ENCODE peak calls at places on chromosomes 7 and 10, in ten cellular contexts. P is A549, J is mucosa of descending colon, L is fibroblast of lung, Q is tibial artery, B is uterus, R is colonic mucosa, C is prostate gland, V is MM.1S, U is ascending aorta. E is an unnamed sample. For H3K4me1, the result is how much of the 10 kb centered on the place peaks cover.

GRCh38 chr10:127492607-127493250 is 56.4 kb upstream of the NPS start:
- DNase-seq in C (no peak), L (no peak), V (no peak), Q (no peak), P (peak), J (no peak), B (no peak), R (no peak), U (no peak), E (no peak)

GRCh38 chr7:33886100-33886623 is 19.2 kb upstream of the BMPER start:
- DNase-seq in L (no peak), B (no peak), J (no peak), V (no peak), P (peak), R (no peak), Q (no peak), U (no peak), C (no peak), E (no peak)

GRCh38 chr10:118694848-118695247 is 59.9 kb downstream of the CACUL1 start:
- DNase-seq in C (no peak), V (no peak), R (no peak), P (no peak), L (peak), B (no peak), J (no peak), Q (no peak), U (no peak), E (no peak)

GRCh38 chr10:74322141-74322540 is 171.1 kb downstream of the ADK start:
- DNase-seq in Q (no peak), R (no peak), P (no peak), C (no peak), B (no peak), V (no peak), L (no peak), U (no peak), J (no peak), E (no peak)

GRCh38 chr7:94577357-94577756 is 67.7 kb downstream of the CASD1 start:
- DNase-seq in V (no peak), P (no peak), J (no peak), C (no peak), L (no peak), B (no peak), Q (no peak), U (no peak), R (no peak), E (no peak)

GRCh38 chr7:8284606-8285005 is 22.6 kb upstream of the ICA1 start:
- DNase-seq in R (peak), P (no peak), L (no peak), Q (no peak), B (no peak), C (peak), J (no peak), V (no peak), U (no peak), E (no peak)

GRCh38 chr10:86815035-86815617 is 58.7 kb downstream of the BMPR1A start:
- DNase-seq in J (no peak), R (no peak), C (no peak), B (no peak), Q (no peak), V (no peak), P (no peak), L (peak), U (no peak), E (no peak)

GRCh38 chr10:11810313-11810766 is 12.8 kb upstream of the PROSER2 start:
- DNase-seq in U (no peak), J (no peak), P (no peak), V (no peak), C (no peak), L (peak), B (no peak), Q (no peak), R (no peak), E (no peak)

GRCh38 chr10:21517134-21517982 is 8.1 kb downstream of the SKIDA1 start:
- DNase-seq in V (peak), C (peak), Q (peak), U (no peak), P (peak), J (peak), R (no peak), L (peak), B (peak), E (no peak)

GRCh38 chr7:92831716-92832622 is 4.4 kb downstream of the CDK6 start:
- DNase-seq in P (no peak), U (no peak), C (no peak), V (peak), R (peak), Q (no peak), L (peak), J (no peak), B (no peak), E (no peak)

GRCh38 chr10:14748471-14748870 is 26.2 kb downstream of the FAM107B start:
- DNase-seq in B (no peak), J (no peak), L (no peak), R (peak), V (no peak), C (no peak), P (no peak), Q (peak), U (no peak), E (no peak)

GRCh38 chr7:95690367-95690947 is 81.9 kb upstream of the DYNC1I1 start:
- DNase-seq in Q (no peak), B (no peak), J (no peak), U (no peak), P (peak), V (peak), R (peak), C (no peak), L (peak), E (no peak)

GRCh38 chr7:2956526-2957368 is 86.9 kb downstream of the CARD11 start:
- DNase-seq in V (no peak), Q (no peak), C (peak), J (no peak), B (no peak), U (no peak), R (no peak), L (peak), P (peak), E (no peak)

GRCh38 chr7:155885162-155886160 is 73.2 kb upstream of the SHH start:
- DNase-seq in C (no peak), U (no peak), Q (no peak), B (no peak), P (peak), R (no peak), L (peak), V (no peak), J (no peak), E (no peak)

GRCh38 chr7:371119-371778 is 81.3 kb downstream of the FOXL3 start:
- DNase-seq in R (peak), U (no peak), V (no peak), J (peak), B (peak), Q (peak), P (peak), L (no peak), C (no peak), E (no peak)

GRCh38 chr10:104735469-104735868 is 94.4 kb downstream of the SORCS3 start:
- DNase-seq in J (no peak), U (no peak), L (no peak), C (no peak), Q (no peak), V (no peak), R (no peak), P (no peak), B (no peak), E (no peak)

GRCh38 chr7:108311446-108312168 is 144.6 kb downstream of the NRCAM start:
- DNase-seq in V (no peak), U (no peak), Q (no peak), L (peak), P (no peak), R (no peak), B (no peak), J (no peak), C (no peak), E (no peak)

GRCh38 chr10:33314788-33315561 is 19.5 kb downstream of the NRP1 start:
- DNase-seq in B (no peak), P (no peak), V (no peak), R (no peak), C (peak), U (no peak), L (peak), J (no peak), Q (no peak), E (no peak)

GRCh38 chr7:139896831-139897230 is 67.8 kb downstream of the TBXAS1 start:
- DNase-seq in P (no peak), V (no peak), U (no peak), C (no peak), J (no peak), R (no peak), B (no peak), Q (no peak), L (no peak), E (no peak)

GRCh38 chr7:2040201-2040892 is 192.4 kb downstream of the MAD1L1 start:
- DNase-seq in L (no peak), R (no peak), J (peak), P (no peak), C (no peak), Q (peak), B (no peak), V (no peak), U (no peak), E (no peak)

GRCh38 chr10:89165923-89166322 is 41.2 kb downstream of the CH25H start:
- DNase-seq in U (no peak), Q (no peak), P (no peak), B (no peak), L (peak), V (no peak), C (no peak), J (no peak), R (no peak), E (no peak)

GRCh38 chr7:13850185-13850752 is 139.2 kb downstream of the ETV1 start:
- DNase-seq in U (no peak), J (no peak), R (peak), V (peak), P (no peak), Q (no peak), C (no peak), B (no peak), L (peak), E (no peak)

GRCh38 chr10:101749511-101750016 is 26.4 kb downstream of the FGF8 start:
- DNase-seq in Q (no peak), C (no peak), R (no peak), P (no peak), L (no peak), V (no peak), J (no peak), B (no peak), U (no peak), E (no peak)

GRCh38 chr7:85185355-85186082 is 1.3 kb downstream of the SEMA3D start:
- DNase-seq in U (peak), C (peak), P (peak), R (peak), V (no peak), Q (peak), J (peak), B (no peak), L (peak), E (peak)

GRCh38 chr7:16702433-16702832 is 51.1 kb upstream of the TSPAN13 start:
- DNase-seq in C (no peak), V (no peak), B (no peak), U (no peak), R (no peak), J (no peak), L (no peak), Q (no peak), P (no peak), E (no peak)

GRCh38 chr10:61904711-61905445 is 3.4 kb downstream of the ARID5B start:
- DNase-seq in P (peak), L (peak), V (peak), J (no peak), U (no peak), Q (no peak), C (no peak), R (peak), B (peak), E (no peak)

GRCh38 chr7:106348231-106348630 is 63.4 kb upstream of the NAMPT start:
- DNase-seq in J (no peak), V (no peak), U (no peak), R (no peak), L (no peak), P (no peak), Q (no peak), C (no peak), B (no peak), E (no peak)

GRCh38 chr10:28393956-28394568 is 91.2 kb upstream of the MPP7 start:
- DNase-seq in Q (peak), U (no peak), L (peak), B (peak), R (peak), J (no peak), P (peak), V (peak), C (peak), E (peak)

GRCh38 chr10:49761789-49762565 is at the start of gene OGDHL:
- DNase-seq in B (no peak), Q (peak), C (peak), P (no peak), J (no peak), V (peak), U (no peak), R (peak), L (peak), E (no peak)

GRCh38 chr7:137878333-137878961 is 31.7 kb upstream of the DGKI start:
- DNase-seq in L (peak), C (no peak), Q (peak), R (peak), B (peak), P (no peak), U (no peak), J (peak), V (no peak), E (no peak)
- H3K4me1 ChIP-seq in L (under half), C (under half), Q (half or more), R (under half), B (under half), P (under half), U (half or more), J (under half), V (under half), E (half or more)

GRCh38 chr10:124738441-124738840 is 5.7 kb downstream of the FAM53B start:
- DNase-seq in L (no peak), C (no peak), J (no peak), B (peak), Q (no peak), V (no peak), U (no peak), P (no peak), R (peak), E (no peak)
- H3K4me1 ChIP-seq in L (under half), C (under half), J (half or more), B (under half), Q (half or more), V (under half), U (half or more), P (under half), R (half or more), E (half or more)

DNA sequence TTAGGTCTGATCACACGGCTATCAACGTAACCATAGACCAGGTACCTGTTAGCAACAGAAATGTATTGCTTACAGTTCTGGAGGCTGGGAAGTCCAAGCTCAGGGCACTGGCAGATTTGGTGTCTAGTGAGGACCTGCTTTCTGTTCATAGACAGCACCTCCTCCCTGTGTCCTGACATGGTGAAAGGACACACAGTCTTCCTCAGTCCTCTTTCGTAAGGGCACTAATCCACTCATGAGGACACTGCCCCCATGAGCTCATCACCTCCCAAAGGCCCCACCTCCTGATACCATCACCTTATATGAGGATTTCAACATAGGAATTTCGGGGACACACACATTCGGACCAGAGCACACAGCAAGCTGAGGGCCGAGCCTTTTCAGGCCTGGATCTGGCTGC is 71.4 kb upstream of the BTBD16 start:
- DNase-seq in V (no peak), P (no peak), J (no peak), U (no peak), Q (no peak), B (no peak), C (no peak), R (no peak), L (no peak), E (no peak)
- H3K4me1 ChIP-seq in V (under half), P (under half), J (under half), U (under half), Q (under half), B (under half), C (under half), R (under half), L (under half), E (under half)

GRCh38 chr10:22629843-22630228 is 84.5 kb downstream of the PIP4K2A start:
- DNase-seq in V (peak), L (no peak), C (no peak), B (no peak), J (no peak), R (no peak), Q (no peak), P (no peak), U (no peak), E (no peak)
- H3K4me1 ChIP-seq in V (under half), L (under half), C (under half), B (under half), J (under half), R (under half), Q (half or more), P (under half), U (under half), E (under half)

GRCh38 chr10:556971-557370 is 132.5 kb downstream of the DIP2C start:
- DNase-seq in V (no peak), C (no peak), B (no peak), P (no peak), Q (no peak), R (no peak), L (no peak), U (no peak), J (no peak), E (no peak)
- H3K4me1 ChIP-seq in V (under half), C (under half), B (under half), P (under half), Q (under half), R (under half), L (under half), U (under half), J (under half), E (under half)

DNA sequence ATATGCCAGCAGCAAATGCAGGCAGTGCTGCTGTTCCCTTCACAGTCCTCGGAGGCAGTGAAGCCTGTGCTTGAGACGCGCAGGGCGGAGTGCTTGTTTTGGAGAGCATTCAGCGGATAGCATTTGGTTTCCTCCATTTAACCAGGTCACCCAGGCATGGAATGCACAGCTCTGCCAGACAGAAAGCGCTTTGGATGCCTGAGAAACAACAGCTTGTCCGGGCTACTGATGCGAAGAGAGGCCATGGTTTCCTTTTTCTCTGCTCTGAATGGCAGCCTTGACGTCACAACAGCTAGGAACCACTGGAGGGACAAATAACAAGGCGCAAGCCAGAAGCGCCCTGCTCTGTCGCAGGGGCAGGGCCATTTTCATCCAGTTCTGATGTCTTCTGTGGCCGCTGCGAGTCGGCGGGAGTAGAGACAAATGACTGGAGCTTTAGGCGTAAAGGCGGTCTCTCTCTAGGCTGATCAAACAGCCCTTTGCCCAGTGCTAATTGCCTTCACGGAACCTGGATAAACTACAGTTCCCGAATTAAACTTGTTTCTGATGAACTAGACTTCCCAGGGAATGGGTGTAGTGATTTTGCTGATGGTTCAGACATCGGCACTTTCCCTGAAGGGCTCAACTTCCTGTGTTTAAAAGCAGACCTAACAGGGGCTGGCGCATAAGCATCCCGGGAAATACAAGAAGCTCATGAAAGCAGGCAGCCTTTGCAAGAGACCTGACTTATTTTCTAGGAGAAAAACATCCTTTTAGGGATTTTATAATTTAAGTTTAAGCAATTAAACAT is 187.6 kb upstream of the KLF14 start:
- DNase-seq in J (no peak), R (peak), V (no peak), Q (peak), B (no peak), P (no peak), L (peak), C (peak), U (no peak), E (peak)
- H3K4me1 ChIP-seq in J (half or more), R (under half), V (under half), Q (half or more), B (under half), P (half or more), L (half or more), C (under half), U (under half), E (half or more)

GRCh38 chr10:7705341-7705740 is 2.2 kb downstream of the ITIH2 start:
- DNase-seq in J (no peak), U (no peak), R (no peak), Q (no peak), C (no peak), B (no peak), L (no peak), P (no peak), V (no peak), E (no peak)

GRCh38 chr10:7707858-7708622 is 4.9 kb downstream of the ITIH2 start:
- DNase-seq in J (no peak), R (no peak), V (no peak), P (no peak), C (no peak), Q (no peak), U (no peak), B (no peak), L (no peak), E (no peak)

GRCh38 chr10:7706534-7707073 is 3.5 kb downstream of the ITIH2 start:
- DNase-seq in B (no peak), R (no peak), J (no peak), Q (no peak), U (no peak), C (no peak), P (no peak), V (no peak), L (no peak), E (no peak)

GRCh38 chr10:7708832-7709231 is 5.7 kb downstream of the ITIH2 start:
- DNase-seq in P (no peak), L (no peak), J (no peak), B (no peak), C (no peak), R (no peak), U (no peak), Q (no peak), V (no peak), E (no peak)

GRCh38 chr10:7707102-7707501 is 4.0 kb downstream of the ITIH2 start:
- DNase-seq in Q (no peak), U (no peak), C (no peak), B (no peak), P (no peak), L (no peak), V (no peak), J (no peak), R (no peak), E (no peak)
- H3K4me1 ChIP-seq in Q (under half), U (under half), C (under half), B (under half), P (under half), L (under half), V (under half), J (under half), R (under half), E (under half)

GRCh38 chr10:80416401-80417098 is 8.2 kb downstream of the PRXL2A start:
- DNase-seq in P (no peak), L (peak), C (peak), U (no peak), B (peak), V (no peak), J (no peak), R (no peak), Q (peak), E (peak)
- H3K4me1 ChIP-seq in P (under half), L (under half), C (under half), U (under half), B (under half), V (under half), J (under half), R (under half), Q (under half), E (under half)

E was measured in tibial nerve.